ENCODE peak calls at places on chromosome 1, in ten cellular contexts. E, G, D, F, C, S, R, B, K and U are unnamed samples.

GRCh38 chr1:78520216-78520615 is 29.4 kb downstream of the PTGFR start:
- DNase-seq in E (no peak), G (no peak), D (no peak), F (no peak), C (no peak), S (peak; percentile 48), R (no peak), B (no peak), K (no peak), U (no peak)

GRCh38 chr1:2113620-2114135 is 63.5 kb downstream of the PRKCZ start:
- DNase-seq in E (no peak), G (peak; percentile 26), D (no peak), F (no peak), C (no peak), S (no peak), R (no peak), B (no peak), K (no peak), U (no peak)

GRCh38 chr1:172499636-172500141 is 33.3 kb upstream of the SUCO start:
- DNase-seq in E (peak; percentile 45), G (peak; percentile 54), D (no peak), F (peak; percentile 81), C (no peak), S (peak; percentile 20), R (no peak), B (peak; percentile 49), K (no peak), U (peak; percentile 69)

GRCh38 chr1:187121661-187122060 is 292.9 kb downstream of the PLA2G4A start:
- DNase-seq in E (no peak), G (no peak), D (no peak), F (no peak), C (no peak), S (no peak), R (no peak), B (no peak), K (no peak), U (no peak)

GRCh38 chr1:51666463-51666862 is 49.6 kb downstream of the OSBPL9 start:
- DNase-seq in E (peak; percentile 95), G (no peak), D (no peak), F (peak; percentile 30), C (no peak), S (peak; percentile 96), R (no peak), B (no peak), K (no peak), U (no peak)

GRCh38 chr1:64172458-64172983 is 30.9 kb upstream of the UBE2U start:
- DNase-seq in E (peak; percentile 33), G (no peak), D (no peak), F (no peak), C (no peak), S (peak; percentile 39), R (no peak), B (no peak), K (no peak), U (no peak)

GRCh38 chr1:59434336-59434735 is 137.4 kb downstream of the FGGY start:
- DNase-seq in E (peak; percentile 91), G (no peak), D (no peak), F (peak; percentile 31), C (no peak), S (peak; percentile 33), R (no peak), B (peak; percentile 51), K (no peak), U (no peak)

GRCh38 chr1:213327318-213327667 is 276.3 kb downstream of the RPS6KC1 start:
- DNase-seq in E (peak; percentile 66), G (peak; percentile 51), D (no peak), F (peak; percentile 36), C (peak; percentile 30), S (peak; percentile 92), R (no peak), B (no peak), K (no peak), U (no peak)

GRCh38 chr1:75916834-75917233 is 15.4 kb downstream of the ASB17 start:
- DNase-seq in E (no peak), G (no peak), D (no peak), F (no peak), C (no peak), S (no peak), R (no peak), B (no peak), K (no peak), U (no peak)

GRCh38 chr1:194629011-194629410 is 1442.6 kb upstream of the B3GALT2 start:
- DNase-seq in E (no peak), G (no peak), D (no peak), F (no peak), C (no peak), S (peak; percentile 14), R (no peak), B (no peak), K (no peak), U (no peak)

GRCh38 chr1:153540394-153541361 is at the start of gene S100A5:
- DNase-seq in E (peak; percentile 71), G (no peak), D (no peak), F (no peak), C (no peak), S (peak; percentile 71), R (no peak), B (no peak), K (no peak), U (no peak)
- H3K4me1 ChIP-seq in E (peaks cover 57% of the 10 kb centered on the region), G (peaks cover 68% of the 10 kb centered on the region), D (peaks cover 8% of the 10 kb centered on the region), F (peaks cover 61% of the 10 kb centered on the region), C (peaks cover 12% of the 10 kb centered on the region), S (peaks cover 39% of the 10 kb centered on the region), R (peaks cover 12% of the 10 kb centered on the region), B (peaks cover 3% of the 10 kb centered on the region), K (peaks cover 20% of the 10 kb centered on the region), U (peaks cover 24% of the 10 kb centered on the region)

DNA sequence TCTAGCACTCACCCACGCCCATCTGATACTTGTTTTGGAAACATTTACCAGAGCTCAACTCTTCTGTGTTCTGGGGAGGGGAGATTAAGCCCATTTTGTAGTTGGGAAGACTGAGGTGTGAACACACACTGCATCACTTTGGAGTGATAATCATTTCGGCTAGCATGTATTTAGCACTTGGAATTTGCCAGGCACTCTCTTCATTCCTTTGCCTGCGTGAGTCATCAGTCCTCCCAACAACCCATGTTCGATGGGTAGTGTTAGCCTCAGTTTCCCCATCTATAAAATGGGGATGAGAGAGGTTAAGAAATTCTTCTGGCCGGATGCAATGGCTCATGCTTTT is 182.8 kb upstream of the TMEM51 start:
- DNase-seq in E (peak; percentile 52), G (no peak), D (no peak), F (no peak), C (no peak), S (no peak), R (no peak), B (no peak), K (no peak), U (no peak)
- H3K4me1 ChIP-seq in E (peaks cover 37% of the 10 kb centered on the region), G (peaks cover 40% of the 10 kb centered on the region), D (no peaks in the 10 kb centered on the region), F (peaks cover 10% of the 10 kb centered on the region), C (no peaks in the 10 kb centered on the region), S (peaks cover 28% of the 10 kb centered on the region), R (no peaks in the 10 kb centered on the region), B (no peaks in the 10 kb centered on the region), K (peaks cover 17% of the 10 kb centered on the region), U (no peaks in the 10 kb centered on the region)

DNA sequence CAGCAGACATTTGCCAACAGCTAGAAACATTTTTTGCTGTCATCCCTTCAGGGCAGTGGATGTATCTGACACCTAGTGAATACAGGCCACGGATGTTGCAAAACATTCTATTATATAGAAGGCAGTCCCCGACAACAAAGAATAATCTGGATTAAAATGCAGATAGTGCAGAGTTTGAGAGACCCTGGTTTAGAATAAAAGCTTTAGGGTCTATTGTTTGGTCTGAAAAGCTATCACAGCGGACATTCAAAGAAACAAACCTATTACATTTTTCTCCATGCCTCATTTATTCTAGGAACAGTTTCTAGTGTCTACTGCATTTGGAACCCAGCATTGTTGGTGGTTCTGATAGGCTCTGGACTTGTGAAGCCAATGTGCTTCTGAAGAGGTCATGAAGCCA is 316.3 kb downstream of the TGFB2 start:
- DNase-seq in E (no peak), G (no peak), D (no peak), F (no peak), C (no peak), S (no peak), R (no peak), B (no peak), K (no peak), U (no peak)
- H3K4me1 ChIP-seq in E (peaks cover 52% of the 10 kb centered on the region), G (no peaks in the 10 kb centered on the region), D (no peaks in the 10 kb centered on the region), F (no peaks in the 10 kb centered on the region), C (peaks cover 5% of the 10 kb centered on the region), S (peaks cover 45% of the 10 kb centered on the region), R (no peaks in the 10 kb centered on the region), B (no peaks in the 10 kb centered on the region), K (peaks cover 2% of the 10 kb centered on the region), U (peaks cover 13% of the 10 kb centered on the region)

GRCh38 chr1:8823295-8823664 is 5.8 kb upstream of the RERE start:
- DNase-seq in E (no peak), G (no peak), D (no peak), F (no peak), C (no peak), S (no peak), R (no peak), B (no peak), K (no peak), U (no peak)
- H3K4me1 ChIP-seq in E (peaks cover 41% of the 10 kb centered on the region), G (peaks cover 25% of the 10 kb centered on the region), D (peaks cover 5% of the 10 kb centered on the region), F (peaks cover 26% of the 10 kb centered on the region), C (no peaks in the 10 kb centered on the region), S (peaks cover 8% of the 10 kb centered on the region), R (peaks cover 15% of the 10 kb centered on the region), B (peaks cover 4% of the 10 kb centered on the region), K (no peaks in the 10 kb centered on the region), U (no peaks in the 10 kb centered on the region)

DNA sequence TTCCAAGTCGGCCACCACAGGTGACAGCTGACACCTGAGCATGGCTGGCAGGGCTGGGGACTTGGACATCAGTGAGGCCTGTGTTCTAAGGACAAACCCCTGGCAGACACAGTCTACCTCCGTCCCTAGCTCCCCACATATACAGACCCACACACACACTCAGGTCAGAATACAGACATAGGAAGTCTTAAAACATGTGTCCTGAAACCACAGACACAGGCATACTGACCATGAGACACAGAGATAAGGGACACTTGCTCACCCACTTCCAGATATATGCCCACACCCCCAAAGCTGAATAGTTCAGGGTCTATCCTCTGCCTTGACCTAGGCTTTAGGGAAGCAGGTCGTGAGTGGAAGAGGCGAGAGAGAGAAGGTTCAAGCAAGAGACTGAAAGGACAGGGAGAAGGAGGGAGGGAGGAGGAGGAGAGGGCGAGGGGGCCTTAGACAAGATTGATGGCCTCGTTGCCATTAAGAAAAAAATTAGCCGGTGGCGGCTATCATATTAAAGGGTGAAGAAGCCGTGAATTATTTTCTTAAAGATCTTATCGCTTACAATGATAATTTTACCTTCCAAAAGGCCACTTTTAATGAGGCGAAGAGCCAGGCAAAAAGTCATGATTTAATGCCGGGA is 49.9 kb downstream of the TMEM53 start:
- DNase-seq in E (no peak), G (no peak), D (no peak), F (no peak), C (no peak), S (no peak), R (no peak), B (no peak), K (no peak), U (no peak)
- H3K4me1 ChIP-seq in E (peaks cover 46% of the 10 kb centered on the region), G (no peaks in the 10 kb centered on the region), D (no peaks in the 10 kb centered on the region), F (no peaks in the 10 kb centered on the region), C (no peaks in the 10 kb centered on the region), S (peaks cover 20% of the 10 kb centered on the region), R (no peaks in the 10 kb centered on the region), B (no peaks in the 10 kb centered on the region), K (no peaks in the 10 kb centered on the region), U (no peaks in the 10 kb centered on the region)